ENCODE peak calls at places on chromosomes 11 and 22, in nine cellular contexts. One of them, this sample, is unnamed.

GRCh38 chr11:15651782-15652181 is 537.1 kb downstream of the INSC start:
- DNase-seq in NCI-H1092 treated with DMSO at 0.1 percent for 48 hours: no peak
- DNase-seq in body of pancreas: no peak
- DNase-seq in G401: no peak
- DNase-seq in endothelial cell: no peak
- DNase-seq in activated CD4-positive, CD25-positive, alpha-beta regulatory T cell: no peak
- DNase-seq in stimulated activated effector memory CD8-positive, alpha-beta T cell treated with anti-CD3 and anti-CD28 coated beads, Interleukin-12 subunit alpha, Interleukin-12 subunit beta, amount 100 ng/mL, for 72 hours: no peak
- DNase-seq in PC-9: no peak
- DNase-seq in GM23338: no peak
- DNase-seq in this sample: no peak

GRCh38 chr11:74826901-74827300 is 78.3 kb downstream of the RNF169 start:
- DNase-seq in GM23338: no peak
- DNase-seq in activated CD4-positive, CD25-positive, alpha-beta regulatory T cell: no peak
- DNase-seq in NCI-H1092 treated with DMSO at 0.1 percent for 48 hours: no peak
- DNase-seq in G401: no peak
- DNase-seq in endothelial cell: no peak
- DNase-seq in stimulated activated effector memory CD8-positive, alpha-beta T cell treated with anti-CD3 and anti-CD28 coated beads, Interleukin-12 subunit alpha, Interleukin-12 subunit beta, amount 100 ng/mL, for 72 hours: no peak
- DNase-seq in body of pancreas: no peak
- DNase-seq in PC-9: no peak
- DNase-seq in this sample: peak; percentile 33

GRCh38 chr11:117303101-117303500 is 12.0 kb downstream of the BACE1-AS start:
- DNase-seq in GM23338: no peak
- DNase-seq in activated CD4-positive, CD25-positive, alpha-beta regulatory T cell: no peak
- DNase-seq in body of pancreas: no peak
- DNase-seq in stimulated activated effector memory CD8-positive, alpha-beta T cell treated with anti-CD3 and anti-CD28 coated beads, Interleukin-12 subunit alpha, Interleukin-12 subunit beta, amount 100 ng/mL, for 72 hours: no peak
- DNase-seq in PC-9: no peak
- DNase-seq in G401: no peak
- DNase-seq in endothelial cell: no peak
- DNase-seq in NCI-H1092 treated with DMSO at 0.1 percent for 48 hours: peak; percentile 32
- DNase-seq in this sample: no peak

GRCh38 chr11:78688460-78688859 is 113.8 kb upstream of the NARS2 start:
- DNase-seq in stimulated activated effector memory CD8-positive, alpha-beta T cell treated with anti-CD3 and anti-CD28 coated beads, Interleukin-12 subunit alpha, Interleukin-12 subunit beta, amount 100 ng/mL, for 72 hours: no peak
- DNase-seq in PC-9: peak; percentile 50
- DNase-seq in activated CD4-positive, CD25-positive, alpha-beta regulatory T cell: no peak
- DNase-seq in endothelial cell: no peak
- DNase-seq in body of pancreas: no peak
- DNase-seq in G401: no peak
- DNase-seq in GM23338: peak; percentile 75
- DNase-seq in NCI-H1092 treated with DMSO at 0.1 percent for 48 hours: no peak
- DNase-seq in this sample: peak; percentile 69

GRCh38 chr11:2137202-2138071 is 1.8 kb downstream of the IGF2 start:
- DNase-seq in activated CD4-positive, CD25-positive, alpha-beta regulatory T cell: no peak
- DNase-seq in body of pancreas: peak; percentile 53
- DNase-seq in stimulated activated effector memory CD8-positive, alpha-beta T cell treated with anti-CD3 and anti-CD28 coated beads, Interleukin-12 subunit alpha, Interleukin-12 subunit beta, amount 100 ng/mL, for 72 hours: no peak
- DNase-seq in GM23338: peak; percentile 82
- DNase-seq in NCI-H1092 treated with DMSO at 0.1 percent for 48 hours: peak; percentile 30
- DNase-seq in G401: peak; percentile 9
- DNase-seq in endothelial cell: no peak
- DNase-seq in PC-9: no peak
- DNase-seq in this sample: peak; percentile 72

GRCh38 chr11:103541186-103541795 is 432.1 kb downstream of the DYNC2H1 start:
- DNase-seq in activated CD4-positive, CD25-positive, alpha-beta regulatory T cell: no peak
- DNase-seq in endothelial cell: no peak
- DNase-seq in NCI-H1092 treated with DMSO at 0.1 percent for 48 hours: no peak
- DNase-seq in body of pancreas: no peak
- DNase-seq in GM23338: peak; percentile 14
- DNase-seq in G401: no peak
- DNase-seq in stimulated activated effector memory CD8-positive, alpha-beta T cell treated with anti-CD3 and anti-CD28 coated beads, Interleukin-12 subunit alpha, Interleukin-12 subunit beta, amount 100 ng/mL, for 72 hours: no peak
- DNase-seq in PC-9: no peak
- DNase-seq in this sample: peak; percentile 55

GRCh38 chr22:48182036-48182435 is 1419.6 kb downstream of the TBC1D22A start:
- DNase-seq in body of pancreas: no peak
- DNase-seq in endothelial cell: no peak
- DNase-seq in PC-9: no peak
- DNase-seq in G401: no peak
- DNase-seq in stimulated activated effector memory CD8-positive, alpha-beta T cell treated with anti-CD3 and anti-CD28 coated beads, Interleukin-12 subunit alpha, Interleukin-12 subunit beta, amount 100 ng/mL, for 72 hours: no peak
- DNase-seq in GM23338: no peak
- DNase-seq in activated CD4-positive, CD25-positive, alpha-beta regulatory T cell: no peak
- DNase-seq in NCI-H1092 treated with DMSO at 0.1 percent for 48 hours: no peak
- DNase-seq in this sample: no peak

GRCh38 chr11:118673361-118674093 is 5.9 kb downstream of the TREH start:
- DNase-seq in G401: peak; percentile 79
- DNase-seq in PC-9: peak; percentile 29
- DNase-seq in stimulated activated effector memory CD8-positive, alpha-beta T cell treated with anti-CD3 and anti-CD28 coated beads, Interleukin-12 subunit alpha, Interleukin-12 subunit beta, amount 100 ng/mL, for 72 hours: no peak
- DNase-seq in NCI-H1092 treated with DMSO at 0.1 percent for 48 hours: no peak
- DNase-seq in GM23338: no peak
- DNase-seq in body of pancreas: no peak
- DNase-seq in endothelial cell: no peak
- DNase-seq in activated CD4-positive, CD25-positive, alpha-beta regulatory T cell: no peak
- DNase-seq in this sample: no peak

GRCh38 chr11:106389096-106389495 is 311.6 kb downstream of the AASDHPPT start:
- DNase-seq in stimulated activated effector memory CD8-positive, alpha-beta T cell treated with anti-CD3 and anti-CD28 coated beads, Interleukin-12 subunit alpha, Interleukin-12 subunit beta, amount 100 ng/mL, for 72 hours: no peak
- DNase-seq in GM23338: no peak
- DNase-seq in body of pancreas: no peak
- DNase-seq in PC-9: peak; percentile 94
- DNase-seq in endothelial cell: no peak
- DNase-seq in activated CD4-positive, CD25-positive, alpha-beta regulatory T cell: no peak
- DNase-seq in NCI-H1092 treated with DMSO at 0.1 percent for 48 hours: no peak
- DNase-seq in G401: no peak
- DNase-seq in this sample: no peak

GRCh38 chr11:34271727-34272126 is 86.1 kb downstream of the ABTB2 start:
- DNase-seq in PC-9: no peak
- DNase-seq in activated CD4-positive, CD25-positive, alpha-beta regulatory T cell: no peak
- DNase-seq in G401: no peak
- DNase-seq in body of pancreas: no peak
- DNase-seq in NCI-H1092 treated with DMSO at 0.1 percent for 48 hours: no peak
- DNase-seq in GM23338: no peak
- DNase-seq in endothelial cell: no peak
- DNase-seq in stimulated activated effector memory CD8-positive, alpha-beta T cell treated with anti-CD3 and anti-CD28 coated beads, Interleukin-12 subunit alpha, Interleukin-12 subunit beta, amount 100 ng/mL, for 72 hours: no peak
- DNase-seq in this sample: no peak

GRCh38 chr22:45722006-45722405 is 50.4 kb downstream of the ATXN10 start:
- DNase-seq in G401: no peak
- DNase-seq in PC-9: no peak
- DNase-seq in body of pancreas: no peak
- DNase-seq in NCI-H1092 treated with DMSO at 0.1 percent for 48 hours: no peak
- DNase-seq in stimulated activated effector memory CD8-positive, alpha-beta T cell treated with anti-CD3 and anti-CD28 coated beads, Interleukin-12 subunit alpha, Interleukin-12 subunit beta, amount 100 ng/mL, for 72 hours: no peak
- DNase-seq in activated CD4-positive, CD25-positive, alpha-beta regulatory T cell: no peak
- DNase-seq in endothelial cell: no peak
- DNase-seq in GM23338: no peak
- DNase-seq in this sample: no peak

GRCh38 chr22:31139866-31140716 is at the start of gene PLA2G3:
- DNase-seq in GM23338: peak; percentile 99
- DNase-seq in PC-9: no peak
- DNase-seq in G401: peak; percentile 65
- DNase-seq in activated CD4-positive, CD25-positive, alpha-beta regulatory T cell: no peak
- DNase-seq in NCI-H1092 treated with DMSO at 0.1 percent for 48 hours: peak; percentile 79
- DNase-seq in body of pancreas: no peak
- DNase-seq in stimulated activated effector memory CD8-positive, alpha-beta T cell treated with anti-CD3 and anti-CD28 coated beads, Interleukin-12 subunit alpha, Interleukin-12 subunit beta, amount 100 ng/mL, for 72 hours: no peak
- DNase-seq in endothelial cell: peak; percentile 65
- DNase-seq in this sample: peak; percentile 98

GRCh38 chr11:103035656-103036434 is 56.1 kb downstream of the DCUN1D5 start:
- DNase-seq in body of pancreas: peak; percentile 53
- DNase-seq in NCI-H1092 treated with DMSO at 0.1 percent for 48 hours: peak; percentile 65
- DNase-seq in GM23338: peak; percentile 82
- DNase-seq in stimulated activated effector memory CD8-positive, alpha-beta T cell treated with anti-CD3 and anti-CD28 coated beads, Interleukin-12 subunit alpha, Interleukin-12 subunit beta, amount 100 ng/mL, for 72 hours: peak; percentile 34
- DNase-seq in G401: peak; percentile 29
- DNase-seq in activated CD4-positive, CD25-positive, alpha-beta regulatory T cell: no peak
- DNase-seq in PC-9: peak; percentile 78
- DNase-seq in endothelial cell: peak; percentile 32
- DNase-seq in this sample: peak; percentile 86

GRCh38 chr11:64125676-64126075 is 40.2 kb downstream of the MACROD1 start:
- DNase-seq in GM23338: no peak
- DNase-seq in PC-9: no peak
- DNase-seq in NCI-H1092 treated with DMSO at 0.1 percent for 48 hours: no peak
- DNase-seq in endothelial cell: no peak
- DNase-seq in G401: no peak
- DNase-seq in activated CD4-positive, CD25-positive, alpha-beta regulatory T cell: no peak
- DNase-seq in stimulated activated effector memory CD8-positive, alpha-beta T cell treated with anti-CD3 and anti-CD28 coated beads, Interleukin-12 subunit alpha, Interleukin-12 subunit beta, amount 100 ng/mL, for 72 hours: no peak
- DNase-seq in body of pancreas: no peak
- DNase-seq in this sample: no peak

GRCh38 chr11:96002754-96003290 is 78.9 kb upstream of the MTMR2 start:
- DNase-seq in GM23338: no peak
- DNase-seq in activated CD4-positive, CD25-positive, alpha-beta regulatory T cell: no peak
- DNase-seq in endothelial cell: no peak
- DNase-seq in body of pancreas: no peak
- DNase-seq in NCI-H1092 treated with DMSO at 0.1 percent for 48 hours: no peak
- DNase-seq in G401: no peak
- DNase-seq in stimulated activated effector memory CD8-positive, alpha-beta T cell treated with anti-CD3 and anti-CD28 coated beads, Interleukin-12 subunit alpha, Interleukin-12 subunit beta, amount 100 ng/mL, for 72 hours: no peak
- DNase-seq in PC-9: no peak
- DNase-seq in this sample: no peak

GRCh38 chr11:106409681-106410080 is 332.2 kb downstream of the AASDHPPT start:
- DNase-seq in body of pancreas: no peak
- DNase-seq in PC-9: no peak
- DNase-seq in endothelial cell: no peak
- DNase-seq in G401: no peak
- DNase-seq in stimulated activated effector memory CD8-positive, alpha-beta T cell treated with anti-CD3 and anti-CD28 coated beads, Interleukin-12 subunit alpha, Interleukin-12 subunit beta, amount 100 ng/mL, for 72 hours: no peak
- DNase-seq in activated CD4-positive, CD25-positive, alpha-beta regulatory T cell: no peak
- DNase-seq in GM23338: no peak
- DNase-seq in NCI-H1092 treated with DMSO at 0.1 percent for 48 hours: no peak
- DNase-seq in this sample: peak; percentile 32

GRCh38 chr11:59857444-59858434 is 8.5 kb downstream of the TCN1 start:
- DNase-seq in stimulated activated effector memory CD8-positive, alpha-beta T cell treated with anti-CD3 and anti-CD28 coated beads, Interleukin-12 subunit alpha, Interleukin-12 subunit beta, amount 100 ng/mL, for 72 hours: no peak
- DNase-seq in GM23338: peak; percentile 54
- DNase-seq in NCI-H1092 treated with DMSO at 0.1 percent for 48 hours: no peak
- DNase-seq in endothelial cell: no peak
- DNase-seq in G401: no peak
- DNase-seq in activated CD4-positive, CD25-positive, alpha-beta regulatory T cell: no peak
- DNase-seq in body of pancreas: no peak
- DNase-seq in PC-9: peak; percentile 80
- DNase-seq in this sample: peak; percentile 89

GRCh38 chr22:49767355-49768062 is 60.2 kb downstream of the BRD1 start:
- DNase-seq in G401: peak; percentile 80
- DNase-seq in NCI-H1092 treated with DMSO at 0.1 percent for 48 hours: no peak
- DNase-seq in stimulated activated effector memory CD8-positive, alpha-beta T cell treated with anti-CD3 and anti-CD28 coated beads, Interleukin-12 subunit alpha, Interleukin-12 subunit beta, amount 100 ng/mL, for 72 hours: no peak
- DNase-seq in endothelial cell: peak; percentile 40
- DNase-seq in body of pancreas: no peak
- DNase-seq in activated CD4-positive, CD25-positive, alpha-beta regulatory T cell: no peak
- DNase-seq in GM23338: peak; percentile 82
- DNase-seq in PC-9: peak; percentile 53
- DNase-seq in this sample: peak; percentile 81

This sample was measured in mesendoderm.